ENCODE peak calls at places on chromosome 15, in nine cellular contexts. C is endothelial cell of umbilical vein, F is sigmoid colon, L is K562, A is spleen, X is HCT116, Z is H1, O is suprapubic skin, K is stomach. Q is an unnamed sample.

GRCh38 chr15:97009036-97009555 is 678.6 kb downstream of the NR2F2 start:
- DNase-seq in C (no peak), F (no peak), L (no peak), A (no peak), X (no peak), Z (no peak), O (no peak), K (no peak), Q (no peak)

GRCh38 chr15:81155375-81156218 is 21.5 kb downstream of the CFAP161 start:
- DNase-seq in C (peak), F (peak), L (peak), A (no peak), X (peak), Z (no peak), O (no peak), K (peak), Q (no peak)

GRCh38 chr15:90571063-90571541 is 41.4 kb downstream of the CRTC3 start:
- DNase-seq in C (no peak), F (no peak), L (peak), A (peak), X (peak), Z (no peak), O (no peak), K (no peak), Q (no peak)

GRCh38 chr15:60134609-60135008 is 130.5 kb downstream of the FOXB1 start:
- DNase-seq in C (no peak), F (no peak), L (no peak), A (no peak), X (no peak), Z (no peak), O (no peak), K (no peak), Q (no peak)

GRCh38 chr15:101349497-101349951 is 54.5 kb upstream of the SNRPA1 start:
- DNase-seq in C (no peak), F (no peak), L (no peak), A (no peak), X (no peak), Z (no peak), O (no peak), K (no peak), Q (no peak)

GRCh38 chr15:63366451-63366850 is 15.2 kb downstream of the CA12 start:
- DNase-seq in C (no peak), F (no peak), L (no peak), A (no peak), X (no peak), Z (no peak), O (no peak), K (no peak), Q (no peak)

GRCh38 chr15:66078196-66078928 is 175.2 kb downstream of the MEGF11 start:
- DNase-seq in C (no peak), F (peak), L (no peak), A (peak), X (no peak), Z (no peak), O (no peak), K (no peak), Q (no peak)

GRCh38 chr15:98067339-98067738 is 106.8 kb downstream of the ARRDC4 start:
- DNase-seq in C (peak), F (no peak), L (no peak), A (no peak), X (no peak), Z (no peak), O (no peak), K (no peak), Q (no peak)

GRCh38 chr15:86445750-86446149 is 366.1 kb downstream of the AGBL1 start:
- DNase-seq in C (no peak), F (no peak), L (no peak), A (no peak), X (no peak), Z (no peak), O (no peak), K (no peak), Q (no peak)

GRCh38 chr15:79433610-79434009 is 1.5 kb downstream of the MINAR1 start:
- DNase-seq in C (no peak), F (no peak), L (no peak), A (no peak), X (no peak), Z (no peak), O (no peak), K (no peak), Q (no peak)

GRCh38 chr15:98548172-98548971 is 100.0 kb upstream of the IGF1R start:
- DNase-seq in C (peak), F (peak), L (no peak), A (peak), X (no peak), Z (peak), O (peak), K (peak), Q (no peak)

GRCh38 chr15:64324513-64324912 is 31.5 kb downstream of the CSNK1G1 start:
- DNase-seq in C (no peak), F (no peak), L (no peak), A (no peak), X (no peak), Z (no peak), O (no peak), K (no peak), Q (no peak)

GRCh38 chr15:101250931-101251829 is 668 bp downstream of the CHSY1 start:
- DNase-seq in C (no peak), F (peak), L (peak), A (peak), X (no peak), Z (no peak), O (no peak), K (peak), Q (no peak)

GRCh38 chr15:63086967-63087366 is 34.7 kb upstream of the LACTB start:
- DNase-seq in C (no peak), F (no peak), L (no peak), A (no peak), X (no peak), Z (no peak), O (peak), K (no peak), Q (no peak)

GRCh38 chr15:76253851-76254440 is 57.3 kb downstream of the ETFA start:
- DNase-seq in C (no peak), F (no peak), L (no peak), A (no peak), X (no peak), Z (peak), O (no peak), K (no peak), Q (no peak)

GRCh38 chr15:85282504-85283115 is 97.8 kb upstream of the AKAP13 start:
- DNase-seq in C (no peak), F (no peak), L (no peak), A (no peak), X (no peak), Z (no peak), O (no peak), K (no peak), Q (no peak)

GRCh38 chr15:37059051-37059450 is 41.3 kb downstream of the MEIS2 start:
- DNase-seq in C (peak), F (no peak), L (no peak), A (no peak), X (peak), Z (no peak), O (no peak), K (no peak), Q (no peak)

DNA sequence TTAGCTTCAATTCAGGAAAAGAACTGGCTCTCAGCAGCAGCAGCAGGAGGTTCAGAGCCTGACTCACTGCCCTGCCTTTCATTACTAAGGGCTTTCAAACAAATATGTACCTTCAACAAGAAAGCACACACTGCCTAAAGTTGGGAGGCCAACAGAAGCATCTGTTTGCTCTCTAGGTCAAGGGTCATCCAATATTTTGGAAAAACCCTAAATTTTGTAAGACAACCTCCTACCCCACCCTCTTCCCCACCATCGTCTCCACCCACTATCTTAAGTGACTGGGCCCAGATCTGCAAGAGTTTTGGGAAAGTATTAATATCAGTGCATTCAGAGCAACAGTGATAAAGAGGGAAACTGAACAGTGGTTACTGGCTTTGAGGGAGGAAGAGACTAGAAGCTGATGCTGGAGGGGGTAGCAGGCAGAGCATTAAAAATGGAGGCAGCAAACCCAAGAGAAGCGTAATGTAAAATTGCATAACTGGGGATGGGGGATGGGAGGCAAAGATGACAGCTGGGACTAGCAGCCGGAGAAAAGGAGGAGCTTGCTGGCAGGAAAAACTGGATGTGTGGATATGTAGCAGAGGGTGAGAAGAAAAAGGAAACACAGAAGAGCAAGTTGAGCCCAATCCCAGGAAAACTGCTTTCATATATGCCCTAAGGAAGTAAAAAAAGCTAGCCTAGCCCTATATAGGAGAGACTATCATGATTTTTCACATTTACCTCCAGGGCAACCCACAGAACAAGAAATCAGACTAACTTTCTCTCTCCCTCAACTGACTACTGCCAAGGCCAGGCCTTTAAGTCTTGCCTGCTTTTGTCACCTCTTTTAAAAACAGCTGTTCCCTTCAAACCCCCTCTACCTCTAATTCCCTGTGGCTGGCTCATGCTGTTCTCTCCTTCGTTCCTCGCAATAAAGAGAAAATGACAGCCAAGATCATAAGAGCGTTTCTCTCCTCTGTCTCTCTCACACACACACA is 31.5 kb downstream of the NPTN start:
- DNase-seq in C (peak), F (peak), L (no peak), A (no peak), X (no peak), Z (no peak), O (no peak), K (no peak), Q (no peak)
- TF ChIP-seq POLR2AphosphoS5 in C (no peak), F (peak), L (no peak), A (no peak), X (no peak), Z (no peak), O (no peak), K (no peak), Q (no peak)

GRCh38 chr15:93026359-93026758 is 62.7 kb downstream of the RGMA start:
- DNase-seq in C (no peak), F (no peak), L (no peak), A (peak), X (no peak), Z (no peak), O (peak), K (no peak), Q (no peak)
- TF ChIP-seq POLR2A in C (no peak), F (no peak), L (no peak), A (no peak), X (no peak), Z (no peak), O (no peak), K (no peak), Q (peak)

GRCh38 chr15:68733666-68734065 is 87.0 kb downstream of the ANP32A start:
- DNase-seq in C (no peak), F (peak), L (no peak), A (no peak), X (no peak), Z (no peak), O (no peak), K (no peak), Q (no peak)

GRCh38 chr15:68729789-68730201 is 90.9 kb downstream of the ANP32A start:
- DNase-seq in C (peak), F (peak), L (no peak), A (no peak), X (no peak), Z (no peak), O (no peak), K (no peak), Q (no peak)

GRCh38 chr15:68731318-68731897 is 89.3 kb downstream of the ANP32A start:
- DNase-seq in C (no peak), F (peak), L (no peak), A (no peak), X (no peak), Z (no peak), O (no peak), K (no peak), Q (no peak)

GRCh38 chr15:68732451-68732850 is 88.2 kb downstream of the ANP32A start:
- DNase-seq in C (no peak), F (peak), L (no peak), A (no peak), X (no peak), Z (no peak), O (no peak), K (no peak), Q (no peak)

DNA sequence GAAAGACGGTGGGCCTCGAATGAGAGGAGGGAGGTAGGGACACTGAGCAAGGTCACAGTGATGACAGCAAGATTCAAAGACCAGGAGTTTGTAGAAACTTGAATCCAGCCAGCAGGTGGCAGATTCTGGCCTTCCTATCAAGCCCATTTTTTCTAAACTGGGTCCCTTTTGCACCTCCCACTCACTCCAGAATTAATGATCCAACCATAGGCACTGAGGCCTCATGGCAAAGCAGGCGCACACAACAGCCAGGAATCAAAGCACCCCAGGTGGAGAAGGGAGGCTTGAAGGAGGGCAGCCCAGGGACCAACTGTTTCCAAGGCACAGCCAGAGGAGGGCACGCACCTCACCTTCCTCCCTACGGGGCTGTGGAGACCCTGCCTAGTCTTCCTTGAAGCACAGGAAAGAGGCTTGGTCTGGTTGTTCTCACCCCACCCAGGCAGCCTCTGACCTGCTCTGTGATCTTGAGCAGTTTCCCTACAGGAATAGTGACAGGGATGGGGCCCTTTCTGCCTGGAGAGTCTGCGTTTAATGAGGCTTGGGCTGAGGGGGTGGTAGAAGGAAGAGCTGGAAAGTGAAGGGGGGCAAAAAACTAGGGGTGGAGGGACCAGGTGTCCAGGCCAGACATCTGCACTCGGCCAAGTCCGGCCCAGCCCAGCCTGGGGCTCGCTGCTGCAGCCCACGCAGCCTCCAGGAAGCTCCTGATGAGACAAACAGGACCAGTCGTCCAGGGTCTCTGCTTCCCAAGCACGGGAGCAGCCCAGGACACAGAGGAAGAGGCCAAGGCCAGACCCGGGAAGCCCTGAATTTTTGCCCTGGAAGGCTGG is 90.0 kb downstream of the ANP32A start:
- DNase-seq in C (peak), F (peak), L (peak), A (no peak), X (peak), Z (peak), O (no peak), K (peak), Q (no peak)
- TF ChIP-seq POLR2AphosphoS5 in C (no peak), F (no peak), L (no peak), A (no peak), X (no peak), Z (no peak), O (no peak), K (no peak), Q (no peak)

GRCh38 chr15:75200391-75200764 is 1.3 kb upstream of the C15orf39 start:
- DNase-seq in C (no peak), F (no peak), L (no peak), A (no peak), X (no peak), Z (no peak), O (no peak), K (no peak), Q (no peak)

GRCh38 chr15:75197062-75197630 is 4.5 kb upstream of the C15orf39 start:
- DNase-seq in C (no peak), F (no peak), L (no peak), A (no peak), X (no peak), Z (no peak), O (no peak), K (no peak), Q (no peak)

GRCh38 chr15:75199347-75199976 is 2.2 kb upstream of the C15orf39 start:
- DNase-seq in C (no peak), F (no peak), L (no peak), A (no peak), X (no peak), Z (no peak), O (no peak), K (no peak), Q (no peak)

GRCh38 chr15:75200765-75201608 is 695 bp upstream of the C15orf39 start:
- DNase-seq in C (peak), F (peak), L (peak), A (peak), X (peak), Z (peak), O (no peak), K (peak), Q (no peak)

DNA sequence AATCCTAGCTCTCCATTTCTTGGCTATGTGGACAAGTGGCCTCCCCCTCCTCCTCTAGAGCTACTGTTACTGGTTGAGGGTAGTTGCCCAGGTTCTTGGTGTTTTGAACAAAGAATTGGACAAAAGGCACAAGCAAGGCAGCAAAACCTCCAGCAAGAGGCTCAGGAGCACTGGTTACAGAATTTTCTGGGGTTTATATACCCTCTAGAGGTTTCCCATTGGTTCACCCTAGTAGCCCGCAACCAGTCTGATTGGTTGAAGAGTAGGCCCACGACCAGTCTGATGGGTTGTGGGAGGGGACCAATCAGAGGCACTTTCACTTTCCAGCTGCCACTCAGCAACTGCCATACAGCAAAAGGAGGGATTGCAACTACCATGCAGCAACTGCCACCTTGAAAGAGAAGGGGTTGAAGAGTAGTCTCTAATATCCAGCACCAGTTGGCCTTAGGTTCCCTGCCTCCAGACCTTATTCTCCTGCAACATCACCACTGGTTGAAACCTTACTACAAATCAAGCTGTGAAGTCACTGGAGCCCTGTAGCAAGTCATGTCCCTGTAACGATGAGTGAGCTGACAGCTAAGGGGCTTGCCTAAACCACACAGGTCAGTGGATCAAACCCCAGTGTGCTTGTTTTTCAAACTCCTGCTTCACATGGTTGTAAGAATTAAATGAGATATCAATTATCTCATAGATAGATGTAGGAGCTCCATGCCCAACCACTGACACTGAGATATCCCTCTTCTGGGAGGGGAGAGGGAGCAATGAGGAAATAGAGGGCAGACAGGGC is 2.9 kb upstream of the C15orf39 start:
- DNase-seq in C (peak), F (no peak), L (peak), A (no peak), X (peak), Z (no peak), O (no peak), K (no peak), Q (no peak)
- TF ChIP-seq POLR2A in C (no peak), F (no peak), L (no peak), A (no peak), X (peak), Z (no peak), O (no peak), K (no peak), Q (peak)

GRCh38 chr15:32861741-32862140 is 143.9 kb downstream of the GREM1 start:
- DNase-seq in C (no peak), F (no peak), L (no peak), A (peak), X (no peak), Z (no peak), O (peak), K (no peak), Q (no peak)
- TF ChIP-seq POLR2AphosphoS5 in C (no peak), F (no peak), L (no peak), A (peak), X (no peak), Z (no peak), O (no peak), K (no peak), Q (no peak)

GRCh38 chr15:70853855-70854668 is at the start of gene LARP6:
- DNase-seq in C (peak), F (peak), L (no peak), A (no peak), X (no peak), Z (no peak), O (no peak), K (peak), Q (peak)
- TF ChIP-seq POLR2A in C (peak), F (peak), L (no peak), A (no peak), X (peak), Z (no peak), O (no peak), K (no peak), Q (no peak)

GRCh38 chr15:35309886-35310285 is 224.8 kb upstream of the NANOGP8 start:
- DNase-seq in C (no peak), F (no peak), L (no peak), A (no peak), X (no peak), Z (no peak), O (no peak), K (no peak), Q (no peak)

GRCh38 chr15:35307026-35307425 is 221.9 kb upstream of the NANOGP8 start:
- DNase-seq in C (no peak), F (no peak), L (no peak), A (no peak), X (no peak), Z (no peak), O (no peak), K (no peak), Q (no peak)

GRCh38 chr15:35306361-35306981 is 221.4 kb upstream of the NANOGP8 start:
- DNase-seq in C (peak), F (no peak), L (peak), A (no peak), X (peak), Z (no peak), O (no peak), K (no peak), Q (no peak)

GRCh38 chr15:35307676-35308075 is 222.6 kb upstream of the NANOGP8 start:
- DNase-seq in C (no peak), F (no peak), L (no peak), A (no peak), X (no peak), Z (no peak), O (no peak), K (no peak), Q (no peak)

DNA sequence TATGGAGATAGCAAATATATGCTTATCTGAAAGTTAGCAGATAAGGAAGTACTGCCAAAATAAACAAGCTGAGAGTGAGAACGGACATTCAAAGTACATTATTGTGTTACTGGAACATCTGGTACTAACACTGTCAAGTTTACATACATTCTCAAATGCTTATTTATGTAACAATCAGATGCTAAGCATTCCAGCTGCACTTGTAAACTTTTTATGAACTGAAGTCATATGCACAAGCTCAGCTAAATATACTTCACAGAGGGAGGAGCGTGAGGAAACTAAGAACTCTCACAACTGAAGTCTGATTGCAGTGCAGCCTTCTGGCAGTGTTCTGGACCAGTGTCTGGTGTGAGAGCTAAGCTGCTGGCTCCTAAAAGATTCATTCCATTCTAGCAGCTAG is 223.7 kb upstream of the NANOGP8 start:
- DNase-seq in C (peak), F (peak), L (no peak), A (no peak), X (no peak), Z (no peak), O (no peak), K (no peak), Q (no peak)
- TF ChIP-seq POLR2AphosphoS5 in C (peak), F (peak), L (no peak), A (no peak), X (no peak), Z (no peak), O (no peak), K (no peak), Q (no peak)

GRCh38 chr15:45118131-45118588 is 4.0 kb downstream of the DUOXA2 start:
- DNase-seq in C (peak), F (peak), L (peak), A (peak), X (peak), Z (peak), O (peak), K (peak), Q (peak)
- TF ChIP-seq POLR2A in C (no peak), F (no peak), L (no peak), A (no peak), X (no peak), Z (no peak), O (no peak), K (no peak), Q (no peak)